ENCODE peak calls at places on chromosomes 2 and 18, in four cellular contexts. T, B, Q and S are unnamed samples.
A peak's percentile ranks its signal among the peaks of the same experiment; 100 is the strongest.

GRCh38 chr18:70416496-70416895 is 127.7 kb downstream of the SOCS6 start:
- DNase-seq in T (no peak), B (no peak), Q (no peak), S (no peak)

GRCh38 chr2:216589779-216590178 is 43.4 kb upstream of the IGFBP2 start:
- DNase-seq in T (no peak), B (no peak), Q (no peak), S (no peak)

GRCh38 chr2:53511549-53511948 is 256.1 kb upstream of the CHAC2 start:
- DNase-seq in T (no peak), B (no peak), Q (no peak), S (no peak)

GRCh38 chr2:10406016-10406415 is 42.1 kb downstream of the ODC1 start:
- DNase-seq in T (no peak), B (no peak), Q (no peak), S (no peak)

GRCh38 chr2:3454802-3455201 is 64.5 kb downstream of the ADI1 start:
- DNase-seq in T (no peak), B (no peak), Q (no peak), S (no peak)

GRCh38 chr2:176137249-176137573 is 7.7 kb downstream of the HOXD8 start:
- DNase-seq in T (no peak), B (no peak), Q (no peak), S (peak; percentile 77)

GRCh38 chr2:217695033-217695520 is 307.7 kb downstream of the TNS1 start:
- DNase-seq in T (no peak), B (peak; percentile 69), Q (no peak), S (peak; percentile 48)

GRCh38 chr2:61218076-61218816 is 56.3 kb downstream of the C2orf74 start:
- DNase-seq in T (no peak), B (peak; percentile 58), Q (no peak), S (no peak)

GRCh38 chr2:88489181-88489580 is 36.7 kb upstream of the FOXI3 start:
- DNase-seq in T (no peak), B (no peak), Q (no peak), S (no peak)

GRCh38 chr2:70553584-70554337 is at the start of gene TGFA:
- DNase-seq in T (peak; percentile 73), B (peak; percentile 83), Q (peak; percentile 41), S (peak; percentile 89)

GRCh38 chr2:13003500-13003899 is 286.8 kb downstream of the TRIB2 start:
- DNase-seq in T (no peak), B (no peak), Q (no peak), S (no peak)

GRCh38 chr18:80200171-80200931 is 47.0 kb downstream of the PARD6G start:
- DNase-seq in T (no peak), B (no peak), Q (no peak), S (no peak)

GRCh38 chr2:107168141-107168540 is 282.2 kb upstream of the ST6GAL2 start:
- DNase-seq in T (no peak), B (no peak), Q (peak; percentile 4), S (no peak)

DNA sequence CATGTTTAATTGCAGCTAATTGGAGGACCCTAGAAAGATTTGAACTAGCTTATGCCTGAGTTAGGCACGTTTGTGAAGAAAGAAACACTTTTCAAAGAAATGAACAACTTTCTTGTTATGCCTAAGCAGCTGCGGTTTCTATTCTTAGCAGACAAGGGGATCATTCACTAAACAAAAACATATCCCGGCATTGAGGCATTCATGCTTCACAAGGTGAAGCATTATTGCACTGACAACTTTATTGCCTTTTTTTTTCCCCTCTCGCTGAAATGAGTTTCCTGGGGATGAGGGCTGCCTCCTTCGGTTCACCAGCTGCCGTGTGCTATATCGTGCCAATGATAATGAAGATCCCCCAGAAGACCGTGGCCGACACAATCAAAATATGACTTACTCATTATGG is 288.2 kb upstream of the ST6GAL2 start:
- DNase-seq in T (no peak), B (no peak), Q (no peak), S (no peak)
- H3K27ac ChIP-seq in T (no peak overlapping the region), B (no peak overlapping the region), Q (no peak overlapping the region), S (no peak overlapping the region)

GRCh38 chr2:28594369-28595108 is 98.7 kb downstream of the PLB1 start:
- DNase-seq in T (peak; percentile 84), B (peak; percentile 95), Q (peak; percentile 89), S (peak; percentile 85)
- H3K27ac ChIP-seq in T (peak overlapping the region; percentile 70), B (peak overlapping the region; percentile 69), Q (peak overlapping the region; percentile 90), S (peak overlapping the region; percentile 90)

GRCh38 chr18:61736168-61736567 is 156.6 kb downstream of the RNF152 start:
- DNase-seq in T (no peak), B (no peak), Q (no peak), S (no peak)

GRCh38 chr18:61731693-61732376 is 161.0 kb downstream of the RNF152 start:
- DNase-seq in T (no peak), B (no peak), Q (no peak), S (no peak)

GRCh38 chr18:61731169-61731568 is 161.6 kb downstream of the RNF152 start:
- DNase-seq in T (no peak), B (no peak), Q (no peak), S (no peak)

GRCh38 chr18:61735564-61736102 is 157.2 kb downstream of the RNF152 start:
- DNase-seq in T (no peak), B (no peak), Q (no peak), S (no peak)

GRCh38 chr18:61732854-61733253 is 160.0 kb downstream of the RNF152 start:
- DNase-seq in T (no peak), B (no peak), Q (no peak), S (no peak)
- H3K27ac ChIP-seq in T (no peak overlapping the region), B (no peak overlapping the region), Q (peak overlapping the region; percentile 87), S (no peak overlapping the region)

GRCh38 chr2:204551464-204551863 is 6.2 kb downstream of the PARD3B start:
- DNase-seq in T (no peak), B (no peak), Q (no peak), S (no peak)
- H3K27ac ChIP-seq in T (no peak overlapping the region), B (no peak overlapping the region), Q (no peak overlapping the region), S (no peak overlapping the region)

GRCh38 chr2:177753682-177754475 is 318.7 kb downstream of the PDE11A start:
- DNase-seq in T (peak; percentile 78), B (no peak), Q (peak; percentile 84), S (no peak)

GRCh38 chr2:177756346-177756745 is 316.2 kb downstream of the PDE11A start:
- DNase-seq in T (no peak), B (no peak), Q (no peak), S (no peak)

GRCh38 chr2:177759443-177759842 is 313.1 kb downstream of the PDE11A start:
- DNase-seq in T (no peak), B (no peak), Q (no peak), S (no peak)

GRCh38 chr2:177758591-177759371 is 313.8 kb downstream of the PDE11A start:
- DNase-seq in T (no peak), B (no peak), Q (peak; percentile 30), S (no peak)

GRCh38 chr2:177754476-177754873 is 318.1 kb downstream of the PDE11A start:
- DNase-seq in T (no peak), B (no peak), Q (no peak), S (no peak)
- H3K27ac ChIP-seq in T (no peak overlapping the region), B (no peak overlapping the region), Q (peak overlapping the region; percentile 72), S (no peak overlapping the region)

GRCh38 chr2:105935048-105935447 is 190.3 kb downstream of the NCK2 start:
- DNase-seq in T (no peak), B (no peak), Q (no peak), S (no peak)

GRCh38 chr2:105932582-105932981 is 187.9 kb downstream of the NCK2 start:
- DNase-seq in T (no peak), B (no peak), Q (no peak), S (no peak)

GRCh38 chr2:105934467-105934866 is 189.8 kb downstream of the NCK2 start:
- DNase-seq in T (peak; percentile 58), B (no peak), Q (no peak), S (no peak)

GRCh38 chr2:105936954-105937353 is 192.2 kb downstream of the NCK2 start:
- DNase-seq in T (no peak), B (no peak), Q (no peak), S (no peak)

DNA sequence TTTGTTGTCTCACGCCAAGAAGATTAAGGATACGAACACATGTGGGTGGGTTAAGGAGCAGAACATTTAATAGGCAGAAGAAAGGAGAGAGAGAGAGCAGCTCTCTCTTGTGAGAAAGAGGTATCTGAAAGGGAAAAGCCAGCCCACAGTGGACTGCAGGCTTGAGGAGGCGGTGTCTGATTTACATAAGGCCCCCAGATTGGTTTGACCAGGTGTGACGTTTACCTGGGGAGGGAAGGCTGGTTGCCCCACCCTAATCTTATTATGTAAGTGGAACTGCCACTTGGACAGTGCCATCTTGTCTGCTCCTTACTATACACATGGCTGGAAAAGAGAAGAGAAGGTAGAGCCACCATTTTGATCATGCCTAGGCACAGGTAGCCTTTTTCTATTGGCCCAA is 189.2 kb downstream of the NCK2 start:
- DNase-seq in T (no peak), B (no peak), Q (no peak), S (no peak)
- H3K27ac ChIP-seq in T (peak overlapping the region; percentile 34), B (no peak overlapping the region), Q (no peak overlapping the region), S (no peak overlapping the region)

DNA sequence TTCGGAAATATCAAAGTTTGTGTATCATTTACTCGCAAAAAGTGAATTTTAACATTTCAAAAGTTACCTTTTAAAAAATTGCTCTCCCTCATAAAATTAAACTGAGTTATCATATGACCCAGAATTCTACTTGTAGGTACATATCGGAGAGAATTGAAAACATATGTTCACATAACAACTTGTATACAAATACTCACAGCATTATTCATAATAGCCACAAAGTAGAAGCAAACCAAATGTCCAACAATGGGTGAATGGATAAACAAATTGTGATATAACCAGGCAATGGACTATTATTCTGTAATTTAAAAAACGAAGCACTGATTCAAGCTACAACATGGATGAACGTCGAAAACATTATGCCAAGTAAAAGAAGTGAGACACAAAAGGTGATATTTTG is 412.0 kb upstream of the TCF4 start:
- DNase-seq in T (no peak), B (no peak), Q (no peak), S (no peak)
- H3K27ac ChIP-seq in T (no peak overlapping the region), B (no peak overlapping the region), Q (no peak overlapping the region), S (no peak overlapping the region)

GRCh38 chr2:31962757-31963361 is 47.9 kb downstream of the MEMO1 start:
- DNase-seq in T (no peak), B (no peak), Q (no peak), S (peak; percentile 64)

GRCh38 chr2:31956299-31956698 is 54.5 kb downstream of the MEMO1 start:
- DNase-seq in T (no peak), B (no peak), Q (no peak), S (no peak)

GRCh38 chr2:31957748-31958717 is 52.8 kb downstream of the MEMO1 start:
- DNase-seq in T (no peak), B (no peak), Q (no peak), S (no peak)
- H3K27ac ChIP-seq in T (no peak overlapping the region), B (no peak overlapping the region), Q (no peak overlapping the region), S (no peak overlapping the region)

DNA sequence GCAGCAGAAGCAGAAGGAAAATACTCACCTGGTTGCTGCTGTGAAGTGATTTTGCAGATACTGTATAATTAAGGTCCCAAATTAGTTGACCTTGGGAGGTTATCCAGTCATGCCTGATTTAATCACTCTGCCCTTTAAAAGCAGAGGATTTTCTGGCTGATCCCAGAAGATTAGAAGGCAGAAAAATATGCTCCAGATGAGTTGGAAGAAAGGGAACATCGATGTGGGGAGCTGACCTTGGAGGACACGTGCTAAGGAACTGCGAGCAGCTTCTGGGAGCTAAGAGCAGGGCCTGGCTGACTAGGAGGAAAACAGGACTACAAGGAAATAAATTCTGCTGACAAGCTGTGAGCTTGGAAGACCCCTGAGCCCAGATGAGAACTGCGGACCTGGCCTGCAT is 13.3 kb upstream of the DYM start:
- DNase-seq in T (no peak), B (no peak), Q (no peak), S (no peak)
- H3K27ac ChIP-seq in T (no peak overlapping the region), B (no peak overlapping the region), Q (no peak overlapping the region), S (no peak overlapping the region)